ENCODE peak calls at places on chromosomes 5 and 9, in six cellular contexts. M is MM.1S, E is ovary, P is fibroblast of the aortic adventitia, G is choroid plexus epithelial cell, H is stomach. O is an unnamed sample.

GRCh38 chr9:89676281-89676680 is 71.5 kb downstream of the GADD45G start:
- DNase-seq in M (no peak), E (no peak), P (no peak), G (no peak), H (peak), O (no peak)

GRCh38 chr5:145531038-145531734 is 304.0 kb downstream of the PRELID2 start:
- DNase-seq in M (no peak), E (peak), P (peak), G (peak), H (peak), O (no peak)

GRCh38 chr5:56575821-56576220 is 239.5 kb upstream of the MAP3K1 start:
- DNase-seq in M (no peak), E (no peak), P (no peak), G (no peak), H (no peak), O (no peak)

GRCh38 chr5:14762568-14763216 is 98.2 kb downstream of the OTULIN start:
- DNase-seq in M (no peak), E (no peak), P (no peak), G (no peak), H (no peak), O (no peak)

GRCh38 chr5:175520321-175520720 is 42.0 kb downstream of the SFXN1 start:
- DNase-seq in M (no peak), E (no peak), P (no peak), G (no peak), H (no peak), O (no peak)

GRCh38 chr5:126912607-126913006 is 117.8 kb downstream of the MARCHF3 start:
- DNase-seq in M (no peak), E (no peak), P (no peak), G (peak), H (no peak), O (no peak)

GRCh38 chr9:37967272-37967581 is 63.3 kb upstream of the SLC25A51 start:
- DNase-seq in M (no peak), E (no peak), P (no peak), G (no peak), H (no peak), O (no peak)

GRCh38 chr5:120734033-120734432 is 269.9 kb downstream of the PRR16 start:
- DNase-seq in M (no peak), E (no peak), P (no peak), G (peak), H (no peak), O (no peak)

GRCh38 chr9:131707677-131708612 is 31.9 kb downstream of the RAPGEF1 start:
- DNase-seq in M (no peak), E (no peak), P (peak), G (peak), H (peak), O (no peak)

GRCh38 chr5:30039379-30039778 is 1154.1 kb upstream of the CDH6 start:
- DNase-seq in M (no peak), E (no peak), P (no peak), G (no peak), H (no peak), O (no peak)

GRCh38 chr5:172380992-172381643 is 73.2 kb downstream of the SH3PXD2B start:
- DNase-seq in M (no peak), E (peak), P (peak), G (no peak), H (peak), O (peak)

GRCh38 chr9:33132249-33132772 is 34.8 kb downstream of the B4GALT1 start:
- DNase-seq in M (no peak), E (no peak), P (peak), G (peak), H (no peak), O (peak)

GRCh38 chr9:99819484-99820329 is 2.0 kb upstream of the NR4A3 start:
- DNase-seq in M (peak), E (peak), P (peak), G (peak), H (peak), O (peak)

GRCh38 chr9:70222354-70222753 is 36.4 kb upstream of the SMC5 start:
- DNase-seq in M (no peak), E (no peak), P (no peak), G (no peak), H (no peak), O (no peak)

GRCh38 chr9:120914953-120915352 is 11.6 kb downstream of the TRAF1 start:
- DNase-seq in M (no peak), E (no peak), P (no peak), G (no peak), H (no peak), O (no peak)

GRCh38 chr5:134245101-134245604 is 19.3 kb upstream of the PPP2CA start:
- DNase-seq in M (no peak), E (peak), P (peak), G (peak), H (no peak), O (peak)

GRCh38 chr9:26754494-26755188 is 138.0 kb downstream of the CAAP1 start:
- DNase-seq in M (no peak), E (no peak), P (no peak), G (no peak), H (no peak), O (no peak)

GRCh38 chr5:22372826-22373660 is 480.1 kb downstream of the CDH12 start:
- DNase-seq in M (no peak), E (no peak), P (no peak), G (no peak), H (no peak), O (no peak)

GRCh38 chr5:151448038-151448985 is 909 bp downstream of the SLC36A1 start:
- DNase-seq in M (peak), E (no peak), P (peak), G (peak), H (peak), O (peak)

GRCh38 chr5:68239485-68239884 is 23.9 kb downstream of the PIK3R1 start:
- DNase-seq in M (no peak), E (peak), P (peak), G (peak), H (peak), O (peak)

GRCh38 chr5:2710910-2711309 is 40.6 kb downstream of the IRX2 start:
- DNase-seq in M (no peak), E (no peak), P (no peak), G (peak), H (no peak), O (no peak)

GRCh38 chr5:134135091-134135655 is 20.7 kb downstream of the TCF7 start:
- DNase-seq in M (no peak), E (no peak), P (no peak), G (no peak), H (no peak), O (peak)

GRCh38 chr9:26809795-26810194 is 82.8 kb downstream of the CAAP1 start:
- DNase-seq in M (no peak), E (no peak), P (peak), G (peak), H (no peak), O (no peak)

GRCh38 chr9:129853614-129854013 is 18.4 kb downstream of the USP20 start:
- DNase-seq in M (no peak), E (no peak), P (no peak), G (no peak), H (no peak), O (no peak)

GRCh38 chr5:56838409-56839039 is 23.2 kb downstream of the MAP3K1 start:
- DNase-seq in M (peak), E (no peak), P (peak), G (peak), H (no peak), O (no peak)

GRCh38 chr9:120542701-120543490 is 37.1 kb downstream of the CDK5RAP2 start:
- DNase-seq in M (no peak), E (no peak), P (no peak), G (peak), H (no peak), O (no peak)

GRCh38 chr5:1320436-1321344 is 24.2 kb downstream of the CLPTM1L start:
- DNase-seq in M (peak), E (no peak), P (no peak), G (no peak), H (no peak), O (no peak)

DNA sequence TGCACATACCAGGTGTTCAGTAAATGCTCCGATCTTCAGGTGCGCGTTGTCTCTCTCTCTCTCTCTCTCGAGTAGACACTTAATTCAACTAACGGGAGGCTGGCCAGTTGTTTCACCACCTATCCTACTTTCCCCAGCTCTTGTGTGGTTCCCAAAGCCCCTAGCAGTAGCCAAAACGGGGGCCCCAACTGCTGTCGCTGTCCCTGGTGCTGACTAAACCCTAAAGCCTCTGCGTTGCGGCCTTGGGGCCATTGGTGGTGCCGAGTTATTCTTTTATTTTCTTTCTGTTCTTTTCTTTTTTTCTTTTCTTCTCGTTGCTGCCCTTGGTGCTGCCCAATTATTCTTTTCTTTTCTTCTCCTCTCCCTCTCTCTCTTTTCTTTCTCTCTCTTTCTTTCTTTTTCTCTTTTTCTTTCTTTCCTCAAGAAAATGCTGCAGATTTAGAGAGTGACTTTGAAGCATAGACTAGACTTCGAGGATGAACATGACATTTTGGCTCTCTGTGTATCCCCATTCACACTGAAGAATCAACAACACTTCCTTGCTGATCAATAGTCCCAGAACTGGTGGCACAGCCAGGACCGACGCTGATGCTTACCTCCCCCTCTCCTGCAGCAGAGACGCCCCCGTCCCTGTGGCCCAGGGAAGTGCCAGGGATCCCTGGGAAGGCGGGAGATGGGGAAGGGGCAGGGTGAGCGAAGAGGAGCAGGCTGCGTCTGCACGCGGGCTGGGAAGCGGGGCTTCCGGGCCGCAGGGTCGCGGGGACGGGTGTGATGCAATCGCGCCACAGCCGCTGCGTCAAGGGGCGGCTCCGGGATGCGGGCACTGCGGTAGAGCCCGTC is at the start of gene FBLL1:
- DNase-seq in M (no peak), E (peak), P (peak), G (peak), H (no peak), O (peak)
- H3K4me3 ChIP-seq in M (no peak), E (peak), P (peak), G (peak), H (peak), O (peak)

GRCh38 chr9:36276840-36277239 is 18.6 kb upstream of the GNE start:
- DNase-seq in M (no peak), E (no peak), P (peak), G (peak), H (no peak), O (no peak)
- H3K4me3 ChIP-seq in M (no peak), E (no peak), P (peak), G (peak), H (no peak), O (no peak)

GRCh38 chr9:110099236-110099741 is 108.7 kb downstream of the C9orf152 start:
- DNase-seq in M (no peak), E (no peak), P (peak), G (peak), H (no peak), O (peak)
- H3K4me3 ChIP-seq in M (no peak), E (no peak), P (no peak), G (no peak), H (no peak), O (no peak)

GRCh38 chr9:83503881-83504280 is 34.3 kb downstream of the FRMD3 start:
- DNase-seq in M (no peak), E (no peak), P (no peak), G (no peak), H (no peak), O (no peak)
- H3K4me3 ChIP-seq in M (no peak), E (no peak), P (no peak), G (no peak), H (no peak), O (no peak)

GRCh38 chr9:113187935-113188595 is 33.0 kb downstream of the FKBP15 start:
- DNase-seq in M (no peak), E (no peak), P (peak), G (peak), H (no peak), O (no peak)
- H3K4me3 ChIP-seq in M (no peak), E (no peak), P (peak), G (peak), H (no peak), O (no peak)

GRCh38 chr9:22005083-22005699 is 3.9 kb downstream of the CDKN2B start:
- DNase-seq in M (no peak), E (no peak), P (peak), G (peak), H (no peak), O (no peak)

GRCh38 chr9:22009563-22009867 is 410 bp upstream of the CDKN2B start:
- DNase-seq in M (no peak), E (no peak), P (no peak), G (no peak), H (no peak), O (no peak)

GRCh38 chr9:22008662-22009562 is at the start of gene CDKN2B:
- DNase-seq in M (no peak), E (peak), P (peak), G (peak), H (peak), O (peak)

GRCh38 chr9:22002038-22002437 is 7.1 kb downstream of the CDKN2B start:
- DNase-seq in M (no peak), E (no peak), P (no peak), G (no peak), H (no peak), O (no peak)

GRCh38 chr9:22005700-22006605 is 3.2 kb downstream of the CDKN2B start:
- DNase-seq in M (no peak), E (no peak), P (peak), G (peak), H (no peak), O (no peak)
- H3K4me3 ChIP-seq in M (no peak), E (no peak), P (peak), G (peak), H (no peak), O (no peak)

GRCh38 chr5:131810510-131811249 is 13.9 kb upstream of the FNIP1 start:
- DNase-seq in M (peak), E (no peak), P (peak), G (peak), H (no peak), O (no peak)
- H3K4me3 ChIP-seq in M (no peak), E (no peak), P (no peak), G (no peak), H (no peak), O (no peak)

DNA sequence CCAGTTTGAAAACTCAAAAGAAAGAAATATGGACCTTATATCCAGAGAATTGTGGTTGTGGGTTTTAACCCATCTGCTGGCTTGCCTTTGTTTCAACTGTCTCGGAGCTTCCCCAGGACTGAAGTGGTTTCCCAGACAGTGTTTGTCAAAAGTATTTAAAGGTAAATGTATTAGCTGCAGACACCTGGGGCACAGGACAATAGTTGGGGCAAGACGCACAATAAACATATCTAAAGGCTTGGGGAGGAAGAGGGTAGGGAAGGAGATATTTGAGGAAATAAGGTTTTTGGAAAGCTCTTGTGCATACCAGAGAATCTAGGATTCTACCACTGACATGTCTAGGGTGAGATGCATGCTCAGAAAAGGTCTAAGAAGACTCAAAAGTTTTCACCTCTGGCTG is 99.0 kb downstream of the ADAMTS2 start:
- DNase-seq in M (no peak), E (no peak), P (no peak), G (no peak), H (no peak), O (no peak)
- H3K4me3 ChIP-seq in M (no peak), E (no peak), P (no peak), G (no peak), H (no peak), O (no peak)